ENCODE peak calls at places on chromosome 17, in eight cellular contexts. One of them, this sample, is unnamed. For H3K36me3, the result is how much of the 10 kb centered on the place peaks cover.

GRCh38 chr17:69812240-69812837 is 262.7 kb upstream of the KCNJ16 start:
- DNase-seq in ascending aorta: no peak
- DNase-seq in lower lobe of right lung: no peak
- DNase-seq in upper lobe of left lung: no peak
- DNase-seq in heart right ventricle: no peak
- DNase-seq in H7: no peak
- DNase-seq in brain microvascular endothelial cell: no peak
- DNase-seq in spleen: no peak
- DNase-seq in this sample: no peak

GRCh38 chr17:921161-921560 is 58.4 kb downstream of the NXN start:
- DNase-seq in ascending aorta: no peak
- DNase-seq in lower lobe of right lung: no peak
- DNase-seq in upper lobe of left lung: peak
- DNase-seq in heart right ventricle: no peak
- DNase-seq in H7: peak
- DNase-seq in brain microvascular endothelial cell: no peak
- DNase-seq in spleen: peak
- DNase-seq in this sample: no peak

GRCh38 chr17:27563532-27563931 is 67.5 kb upstream of the LGALS9 start:
- DNase-seq in ascending aorta: no peak
- DNase-seq in lower lobe of right lung: no peak
- DNase-seq in upper lobe of left lung: no peak
- DNase-seq in heart right ventricle: no peak
- DNase-seq in H7: no peak
- DNase-seq in brain microvascular endothelial cell: no peak
- DNase-seq in spleen: peak
- DNase-seq in this sample: no peak

GRCh38 chr17:51260960-51261958 is 913 bp downstream of the UTP18 start:
- DNase-seq in ascending aorta: peak
- DNase-seq in lower lobe of right lung: peak
- DNase-seq in upper lobe of left lung: peak
- DNase-seq in heart right ventricle: peak
- DNase-seq in H7: peak
- DNase-seq in brain microvascular endothelial cell: no peak
- DNase-seq in spleen: peak
- DNase-seq in this sample: peak

GRCh38 chr17:79813826-79814623 is 17.1 kb upstream of the CBX8 start:
- DNase-seq in ascending aorta: no peak
- DNase-seq in lower lobe of right lung: no peak
- DNase-seq in upper lobe of left lung: no peak
- DNase-seq in heart right ventricle: no peak
- DNase-seq in H7: peak
- DNase-seq in brain microvascular endothelial cell: no peak
- DNase-seq in spleen: no peak
- DNase-seq in this sample: no peak

GRCh38 chr17:5942687-5943086 is 127.5 kb upstream of the WSCD1 start:
- DNase-seq in ascending aorta: no peak
- DNase-seq in lower lobe of right lung: no peak
- DNase-seq in upper lobe of left lung: no peak
- DNase-seq in heart right ventricle: no peak
- DNase-seq in H7: no peak
- DNase-seq in brain microvascular endothelial cell: no peak
- DNase-seq in spleen: no peak
- DNase-seq in this sample: no peak

GRCh38 chr17:74994440-74994839 is 7.0 kb downstream of the CDR2L start:
- DNase-seq in ascending aorta: no peak
- DNase-seq in lower lobe of right lung: no peak
- DNase-seq in upper lobe of left lung: no peak
- DNase-seq in heart right ventricle: no peak
- DNase-seq in H7: no peak
- DNase-seq in brain microvascular endothelial cell: no peak
- DNase-seq in spleen: no peak
- DNase-seq in this sample: no peak

GRCh38 chr17:2365132-2365531 is 27.8 kb downstream of the SGSM2 start:
- DNase-seq in ascending aorta: no peak
- DNase-seq in lower lobe of right lung: no peak
- DNase-seq in upper lobe of left lung: no peak
- DNase-seq in heart right ventricle: no peak
- DNase-seq in H7: no peak
- DNase-seq in brain microvascular endothelial cell: no peak
- DNase-seq in spleen: no peak
- DNase-seq in this sample: no peak

GRCh38 chr17:55155867-55156560 is 108.7 kb upstream of the HLF start:
- DNase-seq in ascending aorta: no peak
- DNase-seq in lower lobe of right lung: no peak
- DNase-seq in upper lobe of left lung: no peak
- DNase-seq in heart right ventricle: no peak
- DNase-seq in H7: no peak
- DNase-seq in brain microvascular endothelial cell: no peak
- DNase-seq in spleen: no peak
- DNase-seq in this sample: no peak

GRCh38 chr17:21029032-21029431 is 13.8 kb downstream of the USP22 start:
- DNase-seq in ascending aorta: peak
- DNase-seq in lower lobe of right lung: no peak
- DNase-seq in upper lobe of left lung: peak
- DNase-seq in heart right ventricle: no peak
- DNase-seq in H7: peak
- DNase-seq in brain microvascular endothelial cell: peak
- DNase-seq in spleen: no peak
- DNase-seq in this sample: peak

GRCh38 chr17:19341211-19341631 is 21.3 kb downstream of the B9D1 start:
- DNase-seq in ascending aorta: peak
- DNase-seq in lower lobe of right lung: no peak
- DNase-seq in upper lobe of left lung: peak
- DNase-seq in heart right ventricle: no peak
- DNase-seq in H7: no peak
- DNase-seq in brain microvascular endothelial cell: no peak
- DNase-seq in spleen: no peak
- DNase-seq in this sample: no peak

GRCh38 chr17:1673041-1673790 is 11.5 kb downstream of the PRPF8 start:
- DNase-seq in ascending aorta: no peak
- DNase-seq in lower lobe of right lung: no peak
- DNase-seq in upper lobe of left lung: no peak
- DNase-seq in heart right ventricle: no peak
- DNase-seq in H7: no peak
- DNase-seq in brain microvascular endothelial cell: no peak
- DNase-seq in spleen: no peak
- DNase-seq in this sample: no peak

GRCh38 chr17:79851461-79851817 is 12.2 kb upstream of the CBX4 start:
- DNase-seq in ascending aorta: no peak
- DNase-seq in lower lobe of right lung: peak
- DNase-seq in upper lobe of left lung: peak
- DNase-seq in heart right ventricle: no peak
- DNase-seq in H7: no peak
- DNase-seq in brain microvascular endothelial cell: no peak
- DNase-seq in spleen: no peak
- DNase-seq in this sample: no peak

GRCh38 chr17:12421077-12421476 is 244.6 kb upstream of the MYOCD start:
- DNase-seq in ascending aorta: no peak
- DNase-seq in lower lobe of right lung: no peak
- DNase-seq in upper lobe of left lung: no peak
- DNase-seq in heart right ventricle: no peak
- DNase-seq in H7: no peak
- DNase-seq in brain microvascular endothelial cell: no peak
- DNase-seq in spleen: no peak
- DNase-seq in this sample: no peak

GRCh38 chr17:2122641-2123302 is 67.9 kb downstream of the HIC1 start:
- DNase-seq in ascending aorta: peak
- DNase-seq in lower lobe of right lung: peak
- DNase-seq in upper lobe of left lung: peak
- DNase-seq in heart right ventricle: peak
- DNase-seq in H7: peak
- DNase-seq in brain microvascular endothelial cell: peak
- DNase-seq in spleen: peak
- DNase-seq in this sample: peak

GRCh38 chr17:74770498-74771318 is 5.4 kb downstream of the NAT9 start:
- DNase-seq in ascending aorta: no peak
- DNase-seq in lower lobe of right lung: peak
- DNase-seq in upper lobe of left lung: peak
- DNase-seq in heart right ventricle: peak
- DNase-seq in H7: peak
- DNase-seq in brain microvascular endothelial cell: no peak
- DNase-seq in spleen: peak
- DNase-seq in this sample: peak

GRCh38 chr17:61414141-61414935 is 14.7 kb downstream of the TBX2 start:
- DNase-seq in ascending aorta: peak
- DNase-seq in lower lobe of right lung: peak
- DNase-seq in upper lobe of left lung: no peak
- DNase-seq in heart right ventricle: peak
- DNase-seq in H7: peak
- DNase-seq in brain microvascular endothelial cell: no peak
- DNase-seq in spleen: no peak
- DNase-seq in this sample: peak

GRCh38 chr17:80783971-80784370 is 207.7 kb upstream of the CHMP6 start:
- DNase-seq in ascending aorta: peak
- DNase-seq in lower lobe of right lung: no peak
- DNase-seq in upper lobe of left lung: no peak
- DNase-seq in heart right ventricle: no peak
- DNase-seq in H7: no peak
- DNase-seq in brain microvascular endothelial cell: no peak
- DNase-seq in spleen: no peak
- DNase-seq in this sample: no peak

GRCh38 chr17:31452101-31452500 is 60.6 kb downstream of the RAB11FIP4 start:
- DNase-seq in ascending aorta: no peak
- DNase-seq in lower lobe of right lung: no peak
- DNase-seq in upper lobe of left lung: no peak
- DNase-seq in heart right ventricle: no peak
- DNase-seq in H7: no peak
- DNase-seq in brain microvascular endothelial cell: no peak
- DNase-seq in spleen: no peak
- DNase-seq in this sample: no peak

GRCh38 chr17:37614823-37615222 is 5.6 kb upstream of the SYNRG start:
- DNase-seq in ascending aorta: no peak
- DNase-seq in lower lobe of right lung: no peak
- DNase-seq in upper lobe of left lung: no peak
- DNase-seq in heart right ventricle: no peak
- DNase-seq in H7: no peak
- DNase-seq in brain microvascular endothelial cell: no peak
- DNase-seq in spleen: no peak
- DNase-seq in this sample: no peak

GRCh38 chr17:37608369-37609169 is 649 bp downstream of the SYNRG start:
- DNase-seq in ascending aorta: no peak
- DNase-seq in lower lobe of right lung: no peak
- DNase-seq in upper lobe of left lung: peak
- DNase-seq in heart right ventricle: no peak
- DNase-seq in H7: peak
- DNase-seq in brain microvascular endothelial cell: peak
- DNase-seq in spleen: no peak
- DNase-seq in this sample: no peak

GRCh38 chr17:37609170-37610040 is at the start of gene SYNRG:
- DNase-seq in ascending aorta: peak
- DNase-seq in lower lobe of right lung: peak
- DNase-seq in upper lobe of left lung: peak
- DNase-seq in heart right ventricle: peak
- DNase-seq in H7: peak
- DNase-seq in brain microvascular endothelial cell: peak
- DNase-seq in spleen: peak
- DNase-seq in this sample: peak

GRCh38 chr17:37610971-37611370 is 1.8 kb upstream of the SYNRG start:
- DNase-seq in ascending aorta: no peak
- DNase-seq in lower lobe of right lung: no peak
- DNase-seq in upper lobe of left lung: no peak
- DNase-seq in heart right ventricle: no peak
- DNase-seq in H7: peak
- DNase-seq in brain microvascular endothelial cell: no peak
- DNase-seq in spleen: no peak
- DNase-seq in this sample: no peak

DNA sequence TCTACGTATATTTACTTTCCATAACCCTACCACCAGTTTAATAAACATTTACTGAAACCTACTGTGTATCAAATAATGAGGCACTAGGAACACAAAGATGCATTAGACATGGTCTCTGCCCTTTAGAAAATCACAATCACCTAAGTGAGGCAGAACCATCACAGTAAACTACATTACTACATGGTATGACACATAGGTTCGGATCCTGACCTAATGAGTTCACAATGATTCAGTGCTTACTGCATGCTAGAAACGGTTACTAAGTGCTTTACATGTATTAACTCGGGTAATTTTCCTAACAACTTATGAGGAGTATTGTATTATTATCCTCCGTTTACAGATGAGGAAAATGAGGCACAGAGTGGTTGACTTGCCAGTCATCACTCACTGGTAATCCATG is 5.2 kb upstream of the SYNRG start:
- DNase-seq in ascending aorta: no peak
- DNase-seq in lower lobe of right lung: no peak
- DNase-seq in upper lobe of left lung: no peak
- DNase-seq in heart right ventricle: no peak
- DNase-seq in H7: no peak
- DNase-seq in brain microvascular endothelial cell: peak
- DNase-seq in spleen: no peak
- DNase-seq in this sample: no peak
- H3K36me3 ChIP-seq in ascending aorta: under half
- H3K36me3 ChIP-seq in lower lobe of right lung: half or more
- H3K36me3 ChIP-seq in upper lobe of left lung: under half
- H3K36me3 ChIP-seq in heart right ventricle: under half
- H3K36me3 ChIP-seq in H7: under half
- H3K36me3 ChIP-seq in brain microvascular endothelial cell: under half
- H3K36me3 ChIP-seq in spleen: half or more
- H3K36me3 ChIP-seq in this sample: half or more

GRCh38 chr17:45102856-45103255 is 29.5 kb downstream of the PLCD3 start:
- DNase-seq in ascending aorta: no peak
- DNase-seq in lower lobe of right lung: no peak
- DNase-seq in upper lobe of left lung: no peak
- DNase-seq in heart right ventricle: no peak
- DNase-seq in H7: no peak
- DNase-seq in brain microvascular endothelial cell: no peak
- DNase-seq in spleen: no peak
- DNase-seq in this sample: no peak
- H3K36me3 ChIP-seq in ascending aorta: half or more
- H3K36me3 ChIP-seq in lower lobe of right lung: half or more
- H3K36me3 ChIP-seq in upper lobe of left lung: half or more
- H3K36me3 ChIP-seq in heart right ventricle: under half
- H3K36me3 ChIP-seq in H7: half or more
- H3K36me3 ChIP-seq in brain microvascular endothelial cell: half or more
- H3K36me3 ChIP-seq in spleen: half or more
- H3K36me3 ChIP-seq in this sample: under half

DNA sequence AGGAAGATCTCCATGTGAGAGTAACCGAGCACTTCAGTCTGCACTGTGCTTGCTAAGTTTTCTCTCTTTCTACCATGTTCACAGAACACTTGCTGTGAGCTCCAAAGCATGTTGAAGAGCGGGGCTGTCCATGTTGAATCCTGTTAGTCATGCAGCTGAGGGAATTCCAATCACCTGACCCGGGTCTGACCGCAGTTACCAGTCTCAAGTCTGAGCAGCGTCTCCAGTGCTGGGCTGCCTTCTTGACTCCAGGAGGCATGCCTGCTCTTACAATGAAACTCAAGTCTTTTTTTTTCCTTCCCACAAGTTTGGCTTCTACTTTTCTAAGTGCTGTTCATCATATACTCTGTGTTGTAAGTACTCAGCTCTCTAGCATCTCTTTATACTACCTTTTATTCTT is 44.3 kb downstream of the HOXB1 start:
- DNase-seq in ascending aorta: no peak
- DNase-seq in lower lobe of right lung: no peak
- DNase-seq in upper lobe of left lung: no peak
- DNase-seq in heart right ventricle: no peak
- DNase-seq in H7: no peak
- DNase-seq in brain microvascular endothelial cell: peak
- DNase-seq in spleen: no peak
- DNase-seq in this sample: no peak
- H3K36me3 ChIP-seq in ascending aorta: under half
- H3K36me3 ChIP-seq in lower lobe of right lung: under half
- H3K36me3 ChIP-seq in upper lobe of left lung: under half
- H3K36me3 ChIP-seq in heart right ventricle: under half
- H3K36me3 ChIP-seq in H7: under half
- H3K36me3 ChIP-seq in brain microvascular endothelial cell: under half
- H3K36me3 ChIP-seq in spleen: under half
- H3K36me3 ChIP-seq in this sample: under half

GRCh38 chr17:4672055-4672630 is 30.7 kb upstream of the ALOX15 start:
- DNase-seq in ascending aorta: no peak
- DNase-seq in lower lobe of right lung: no peak
- DNase-seq in upper lobe of left lung: no peak
- DNase-seq in heart right ventricle: no peak
- DNase-seq in H7: peak
- DNase-seq in brain microvascular endothelial cell: no peak
- DNase-seq in spleen: no peak
- DNase-seq in this sample: no peak
- H3K36me3 ChIP-seq in ascending aorta: half or more
- H3K36me3 ChIP-seq in lower lobe of right lung: half or more
- H3K36me3 ChIP-seq in upper lobe of left lung: half or more
- H3K36me3 ChIP-seq in heart right ventricle: under half
- H3K36me3 ChIP-seq in H7: under half
- H3K36me3 ChIP-seq in brain microvascular endothelial cell: under half
- H3K36me3 ChIP-seq in spleen: half or more
- H3K36me3 ChIP-seq in this sample: half or more